ENCODE peak calls at places on chromosome 1, in five cellular contexts. B is SJCRH30, S is pancreas, H is thoracic aorta, Q is breast epithelium. Z is an unnamed sample.
A peak's percentile ranks its signal among the peaks of the same experiment; 100 is the strongest.

GRCh38 chr1:82538876-82539275 is 738.1 kb downstream of the ADGRL2 start:
- DNase-seq in B (no peak), S (no peak), H (no peak), Q (no peak), Z (no peak)

GRCh38 chr1:176073524-176074157 is 133.4 kb downstream of the COP1 start:
- DNase-seq in B (peak; percentile 68), S (no peak), H (peak; percentile 11), Q (no peak), Z (no peak)

GRCh38 chr1:94670273-94670672 is 128.7 kb upstream of the F3 start:
- DNase-seq in B (no peak), S (no peak), H (no peak), Q (no peak), Z (no peak)

GRCh38 chr1:60622486-60622885 is 459.9 kb upstream of the NFIA start:
- DNase-seq in B (no peak), S (no peak), H (no peak), Q (no peak), Z (no peak)

GRCh38 chr1:154819628-154820590 is 50.2 kb downstream of the KCNN3 start:
- DNase-seq in B (peak; percentile 45), S (peak; percentile 42), H (no peak), Q (no peak), Z (no peak)

GRCh38 chr1:48051466-48052126 is 54.4 kb upstream of the TRABD2B start:
- DNase-seq in B (no peak), S (no peak), H (no peak), Q (no peak), Z (no peak)

GRCh38 chr1:239367417-239367816 is 19.0 kb upstream of the CHRM3 start:
- DNase-seq in B (no peak), S (no peak), H (no peak), Q (no peak), Z (no peak)

GRCh38 chr1:94925561-94926364 is 1.1 kb downstream of the CNN3 start:
- DNase-seq in B (peak; percentile 99), S (peak; percentile 68), H (no peak), Q (peak; percentile 76), Z (peak; percentile 61)

GRCh38 chr1:201887116-201887866 is 1.4 kb upstream of the SHISA4 start:
- DNase-seq in B (no peak), S (no peak), H (no peak), Q (no peak), Z (no peak)

DNA sequence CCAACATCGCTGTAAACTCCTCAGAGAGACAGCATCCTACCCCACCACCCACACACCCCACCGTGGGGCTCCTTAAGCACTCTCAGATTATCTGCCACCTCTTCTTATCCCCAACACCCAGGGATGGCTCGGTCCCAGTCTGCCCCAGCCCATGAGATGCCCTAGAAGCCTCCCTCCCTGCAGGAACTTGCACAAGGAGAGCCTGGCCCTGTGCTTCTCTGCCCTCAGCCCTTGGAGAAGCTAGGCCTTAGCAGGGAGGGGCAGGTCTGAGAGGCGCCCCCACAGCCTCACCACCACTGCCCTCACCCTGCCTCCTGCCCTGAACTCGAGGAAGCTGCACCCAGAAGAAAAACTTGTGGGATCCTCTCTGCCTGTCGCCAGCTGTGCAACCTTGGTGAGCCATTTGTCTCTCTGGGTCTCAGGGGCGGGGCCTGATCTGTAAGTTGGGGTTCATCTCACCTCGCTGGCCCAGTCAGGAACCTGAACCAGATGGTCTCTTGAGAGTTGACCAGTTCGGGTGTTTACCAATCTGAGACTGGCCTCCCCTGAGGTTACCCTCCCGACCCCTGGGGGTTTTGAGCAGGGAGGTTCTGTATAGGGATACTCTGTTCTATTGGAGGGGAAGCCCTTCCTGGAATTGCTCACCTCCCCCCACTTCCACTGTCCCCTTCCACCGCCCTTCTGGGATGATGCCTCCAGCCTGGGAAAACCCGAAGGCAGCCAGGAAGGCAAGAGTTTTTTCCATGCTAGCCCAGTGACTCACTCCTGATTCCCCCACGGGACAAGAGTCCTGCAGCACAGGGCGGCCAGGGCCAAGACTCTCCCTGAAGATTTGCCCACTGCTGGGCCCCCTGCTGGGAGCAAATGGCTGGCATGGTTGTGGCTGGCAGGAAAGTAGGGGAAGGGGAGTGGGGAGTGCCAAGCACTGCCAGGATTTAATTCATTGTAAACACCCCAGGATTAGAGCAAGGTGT is at the start of gene S100A3:
- DNase-seq in B (peak; percentile 44), S (no peak), H (no peak), Q (no peak), Z (peak; percentile 83)
- H3K4me1 ChIP-seq in B (peaks cover 20% of the 10 kb centered on the region), S (peaks cover 5% of the 10 kb centered on the region), H (peaks cover 58% of the 10 kb centered on the region), Q (peaks cover 11% of the 10 kb centered on the region), Z (peaks cover 86% of the 10 kb centered on the region)

GRCh38 chr1:65264197-65264929 is 45.0 kb upstream of the DNAJC6 start:
- DNase-seq in B (peak; percentile 34), S (no peak), H (no peak), Q (no peak), Z (peak; percentile 43)

GRCh38 chr1:65256860-65257719 is 52.3 kb upstream of the DNAJC6 start:
- DNase-seq in B (no peak), S (no peak), H (no peak), Q (no peak), Z (no peak)

GRCh38 chr1:65263286-65263685 is 46.1 kb upstream of the DNAJC6 start:
- DNase-seq in B (no peak), S (no peak), H (no peak), Q (no peak), Z (no peak)

GRCh38 chr1:65259816-65260215 is 49.5 kb upstream of the DNAJC6 start:
- DNase-seq in B (no peak), S (no peak), H (no peak), Q (no peak), Z (no peak)

DNA sequence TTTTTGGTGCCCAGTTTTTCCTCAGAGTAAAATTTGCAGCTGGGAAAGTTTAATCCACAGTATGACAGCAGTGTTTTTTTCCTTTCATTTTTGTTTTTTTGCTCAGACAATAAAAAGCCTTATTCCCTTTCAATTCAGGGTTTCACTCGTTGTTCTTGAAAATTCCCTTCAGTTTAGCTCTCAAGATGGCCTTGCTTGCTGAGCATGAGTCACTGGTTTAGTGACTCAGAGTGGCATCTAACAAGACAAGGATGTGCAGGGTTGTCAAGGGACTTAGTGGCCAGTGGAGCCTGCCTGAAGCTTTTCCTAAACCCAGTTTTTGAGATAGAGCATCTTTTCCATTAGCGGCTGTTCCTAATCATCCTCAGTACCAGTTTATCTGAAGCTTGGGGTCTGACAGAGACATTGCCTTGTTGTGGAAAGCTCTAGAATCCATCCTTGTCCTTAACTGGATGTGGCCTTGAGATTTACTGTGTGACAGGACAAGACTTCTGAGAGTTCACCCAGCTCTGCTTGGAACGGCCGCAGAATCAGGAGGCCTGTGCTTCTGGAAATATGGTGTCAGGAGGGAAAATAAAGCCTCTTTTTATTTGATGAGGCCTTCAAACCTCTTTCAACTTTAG is 48.4 kb upstream of the DNAJC6 start:
- DNase-seq in B (peak; percentile 6), S (no peak), H (no peak), Q (no peak), Z (no peak)
- H3K27ac ChIP-seq in B (no peak overlapping the region), S (no peak overlapping the region), H (no peak overlapping the region), Q (no peak overlapping the region), Z (no peak overlapping the region)

DNA sequence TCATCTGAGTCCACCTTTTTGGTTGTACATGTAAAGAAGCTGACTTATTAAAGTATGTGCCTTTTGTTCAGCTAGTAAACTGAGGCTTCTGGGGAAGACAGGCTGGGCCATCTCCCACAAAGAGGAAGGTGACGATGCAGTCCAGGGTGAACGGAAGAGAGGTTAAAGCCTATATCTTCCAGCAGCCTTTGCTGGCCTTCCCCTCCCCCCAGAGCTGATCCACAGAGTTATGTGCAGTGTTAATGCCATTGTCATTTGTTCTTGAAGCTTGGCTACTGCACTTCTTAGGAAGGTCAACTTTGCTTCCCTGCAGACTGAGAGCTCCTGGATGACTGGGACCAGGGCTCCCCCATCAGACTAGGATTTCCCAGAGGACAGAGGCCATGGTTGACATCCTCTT is 2.2 kb downstream of the SLC30A2 start:
- DNase-seq in B (no peak), S (no peak), H (no peak), Q (no peak), Z (no peak)
- H3K36me3 ChIP-seq in B (no peaks in the 10 kb centered on the region), S (peaks cover 8% of the 10 kb centered on the region), H (no peaks in the 10 kb centered on the region), Q (no peaks in the 10 kb centered on the region), Z (no peaks in the 10 kb centered on the region)

GRCh38 chr1:53324728-53325297 is 3.1 kb downstream of the LRP8 start:
- DNase-seq in B (no peak), S (no peak), H (no peak), Q (no peak), Z (no peak)

GRCh38 chr1:53326088-53326597 is 1.7 kb downstream of the LRP8 start:
- DNase-seq in B (peak; percentile 97), S (peak; percentile 71), H (peak; percentile 85), Q (peak; percentile 79), Z (peak; percentile 80)

GRCh38 chr1:53326598-53327182 is 1.2 kb downstream of the LRP8 start:
- DNase-seq in B (no peak), S (peak; percentile 59), H (no peak), Q (no peak), Z (no peak)

GRCh38 chr1:53324321-53324720 is 3.5 kb downstream of the LRP8 start:
- DNase-seq in B (no peak), S (no peak), H (no peak), Q (no peak), Z (no peak)

GRCh38 chr1:53325326-53326087 is 2.4 kb downstream of the LRP8 start:
- DNase-seq in B (no peak), S (no peak), H (no peak), Q (no peak), Z (no peak)
- H3K4me1 ChIP-seq in B (no peaks in the 10 kb centered on the region), S (peaks cover 5% of the 10 kb centered on the region), H (peaks cover 7% of the 10 kb centered on the region), Q (no peaks in the 10 kb centered on the region), Z (peaks cover 25% of the 10 kb centered on the region)

DNA sequence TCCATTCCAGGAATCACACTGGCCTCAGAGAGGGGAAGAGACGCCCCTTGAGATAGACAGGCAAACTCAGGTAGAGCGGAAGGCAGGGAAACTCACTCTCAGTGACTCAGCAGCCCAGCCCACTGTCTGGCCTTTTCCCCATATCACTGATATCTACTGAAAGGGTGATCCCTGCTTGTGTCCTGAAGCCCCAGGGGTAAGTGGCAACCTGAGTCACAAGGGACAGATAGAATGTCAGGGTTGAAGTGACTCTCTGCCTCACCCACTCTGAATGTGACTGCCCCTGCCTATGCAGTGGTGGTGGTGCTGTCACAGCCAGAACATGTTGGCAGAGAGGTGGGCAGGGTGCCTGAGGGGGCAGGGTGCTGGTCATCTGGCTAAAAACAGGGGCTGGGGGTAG is 157.5 kb upstream of the FGGY start:
- DNase-seq in B (no peak), S (no peak), H (no peak), Q (no peak), Z (peak; percentile 48)
- H3K27ac ChIP-seq in B (no peak overlapping the region), S (no peak overlapping the region), H (no peak overlapping the region), Q (no peak overlapping the region), Z (peak overlapping the region; percentile 48)

GRCh38 chr1:80540605-80541004 is 1260.1 kb upstream of the ADGRL2 start:
- DNase-seq in B (no peak), S (no peak), H (no peak), Q (no peak), Z (no peak)
- H3K36me3 ChIP-seq in B (no peaks in the 10 kb centered on the region), S (no peaks in the 10 kb centered on the region), H (no peaks in the 10 kb centered on the region), Q (no peaks in the 10 kb centered on the region), Z (no peaks in the 10 kb centered on the region)

Z was measured in heart right ventricle.